ENCODE peak calls at places on chromosomes 4 and X, in six cellular contexts. J is Panc1; U is tibial artery; R is CD4-positive, alpha-beta T cell; V is GM10248; Q is right atrium auricular region. G is an unnamed sample.

GRCh38 chr4:76341063-76341462 is 34.5 kb downstream of the STBD1 start:
- DNase-seq in R (no peak), U (no peak), Q (no peak), J (no peak), V (no peak), G (no peak)

GRCh38 chr4:7756561-7757355 is 182.9 kb downstream of the AFAP1 start:
- DNase-seq in Q (no peak), J (no peak), R (no peak), V (no peak), U (no peak), G (no peak)

GRCh38 chr4:20252656-20253271 is 1.1 kb downstream of the SLIT2 start:
- DNase-seq in U (peak; percentile 52), Q (no peak), V (peak; percentile 18), J (no peak), R (no peak), G (no peak)

GRCh38 chr4:153152453-153153338 is 51.5 kb upstream of the TRIM2 start:
- DNase-seq in V (peak; percentile 28), U (peak; percentile 33), R (peak; percentile 65), J (no peak), Q (no peak), G (no peak)

GRCh38 chr4:38663021-38663800 is 788 bp upstream of the KLF3 start:
- DNase-seq in R (no peak), Q (no peak), U (peak; percentile 24), V (peak; percentile 69), J (no peak), G (no peak)

GRCh38 chrX:16666541-16666940 is 16.6 kb downstream of the S100G start:
- DNase-seq in Q (no peak), J (no peak), V (no peak), R (no peak), U (no peak), G (no peak)

GRCh38 chrX:9282325-9282724 is 182.5 kb upstream of the TBL1X start:
- DNase-seq in U (no peak), R (no peak), V (no peak), Q (no peak), J (no peak), G (no peak)

GRCh38 chr4:32987111-32987510 is 2266.9 kb downstream of the PCDH7 start:
- DNase-seq in V (no peak), R (no peak), J (no peak), Q (no peak), U (no peak), G (no peak)

GRCh38 chr4:71231073-71231752 is 107.6 kb upstream of the SLC4A4 start:
- DNase-seq in R (no peak), V (no peak), J (no peak), Q (peak; percentile 90), U (peak; percentile 88), G (no peak)

GRCh38 chr4:59956366-59956765 is 1243.8 kb upstream of the ADGRL3 start:
- DNase-seq in R (no peak), J (no peak), Q (no peak), U (no peak), V (no peak), G (no peak)

GRCh38 chrX:153687121-153688039 is at the start of gene SLC6A8:
- DNase-seq in V (no peak), U (peak; percentile 58), J (no peak), Q (peak; percentile 68), R (peak; percentile 21), G (no peak)
- TF ChIP-seq CTCF in V (peak; percentile 48), U (no peak), J (peak; percentile 61), Q (peak; percentile 20), R (peak; percentile 7), G (peak; percentile 24)

DNA sequence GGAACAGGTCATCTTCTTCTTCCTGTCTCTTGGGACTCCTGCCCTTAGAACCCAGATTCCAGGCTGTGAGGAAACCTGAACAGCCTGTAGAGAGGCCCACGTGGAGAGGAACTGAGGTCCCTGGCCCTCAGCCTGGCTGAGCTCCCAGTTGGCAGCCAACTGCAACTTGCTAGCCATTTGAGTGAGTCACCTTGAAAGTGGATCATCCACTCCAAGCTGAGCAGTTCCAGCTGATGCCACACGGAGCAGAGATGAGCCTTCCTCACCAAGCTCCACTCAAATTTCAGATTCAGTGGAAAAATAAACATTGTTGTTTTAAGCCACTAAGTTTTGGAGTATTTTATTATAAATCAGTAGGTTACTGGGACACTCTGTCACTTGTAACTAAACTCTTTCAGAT is 392.5 kb downstream of the BCOR start:
- DNase-seq in Q (peak; percentile 78), J (no peak), R (no peak), V (no peak), U (peak; percentile 66), G (no peak)
- TF ChIP-seq CTCF in Q (peak; percentile 28), J (no peak), R (no peak), V (no peak), U (peak; percentile 45), G (no peak)

DNA sequence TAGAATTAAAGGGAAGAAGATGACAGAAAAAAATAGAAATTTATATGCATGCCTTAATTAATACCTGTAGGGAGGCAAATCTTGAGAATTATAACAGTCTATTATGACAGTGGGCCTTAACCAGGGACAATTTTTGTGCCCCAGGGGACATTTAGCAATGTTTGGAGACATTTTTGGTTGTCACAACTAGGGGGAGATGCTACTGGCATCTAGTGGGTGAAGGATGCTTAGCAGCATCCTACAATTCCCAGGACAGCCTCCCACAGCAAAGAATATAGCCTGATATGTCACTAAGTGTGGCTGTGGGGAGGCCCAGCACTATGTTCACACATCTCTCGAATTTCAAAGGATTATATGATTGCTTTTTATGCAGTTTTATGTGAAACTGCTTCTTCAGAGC is 10.5 kb downstream of the GPR82 start:
- DNase-seq in J (peak; percentile 2), Q (no peak), R (no peak), V (no peak), U (no peak), G (no peak)
- TF ChIP-seq CTCF in J (peak; percentile 57), Q (no peak), R (no peak), V (no peak), U (peak; percentile 43), G (peak; percentile 32)

DNA sequence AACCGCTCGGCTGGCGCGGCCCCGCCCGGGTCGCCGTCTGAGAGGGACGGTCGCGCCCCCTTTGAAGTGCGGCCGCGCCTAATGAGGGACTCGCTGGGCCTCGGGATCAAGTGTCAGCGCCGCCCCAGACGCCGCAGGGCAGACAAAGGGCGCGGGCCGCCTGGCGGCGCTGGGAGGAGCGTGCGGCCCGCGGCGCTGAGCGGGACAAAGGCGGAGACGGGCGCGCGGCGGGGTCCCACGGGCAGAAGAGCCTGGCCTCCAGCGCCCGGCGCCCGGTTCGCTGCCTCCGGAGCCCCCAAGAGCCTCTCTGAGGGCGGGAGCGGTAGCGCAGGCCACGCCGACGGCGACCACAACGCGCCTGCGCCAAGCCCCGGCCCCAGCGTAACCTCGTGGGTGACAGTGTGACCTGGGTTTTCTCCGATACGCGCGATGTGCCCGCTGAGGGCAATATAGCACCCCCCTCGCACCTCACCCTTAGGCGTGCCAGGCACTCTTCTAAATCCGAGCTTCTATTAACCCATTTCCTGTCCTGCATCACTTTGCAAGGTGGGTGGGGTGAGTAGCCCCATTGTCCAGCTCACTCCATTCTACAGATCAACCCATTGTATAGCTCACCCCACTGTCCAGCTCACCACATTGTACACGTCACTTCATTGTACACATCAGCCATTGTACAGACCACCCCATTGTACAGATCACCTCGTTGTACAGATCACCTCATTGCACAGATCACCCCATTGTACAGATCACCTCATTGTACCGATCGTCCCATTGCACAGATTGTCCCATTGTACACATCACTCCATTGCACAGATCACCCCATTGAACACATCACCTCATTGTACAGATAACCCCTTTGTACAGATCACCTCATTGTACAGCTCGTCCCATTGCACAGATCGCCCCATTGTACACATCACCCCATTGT is 33.7 kb upstream of the STX18 start:
- DNase-seq in R (peak; percentile 44), Q (no peak), V (peak; percentile 79), U (peak; percentile 66), J (no peak), G (no peak)
- TF ChIP-seq CTCF in R (peak; percentile 41), Q (peak; percentile 34), V (peak; percentile 26), U (peak; percentile 43), J (peak; percentile 46), G (no peak)

GRCh38 chr4:22607382-22607781 is 85.4 kb upstream of the GBA3 start:
- DNase-seq in V (peak; percentile 14), Q (no peak), U (peak; percentile 30), R (no peak), J (no peak), G (peak; percentile 22)
- TF ChIP-seq CTCF in V (peak; percentile 10), Q (peak; percentile 45), U (peak; percentile 48), R (peak; percentile 12), J (peak; percentile 37), G (peak; percentile 81)

G was measured in D721Med.